ENCODE peak calls at places on chromosome 10, in six cellular contexts. B, U, C, R, S and F are unnamed samples.

GRCh38 chr10:80528185-80528700 is 9.5 kb upstream of the SH2D4B start:
- DNase-seq in B (no peak), U (no peak), C (no peak), R (no peak), S (no peak), F (no peak)

GRCh38 chr10:60943372-60944158 is 420 bp downstream of the RHOBTB1 start:
- DNase-seq in B (peak; percentile 40), U (peak; percentile 61), C (peak; percentile 83), R (peak; percentile 91), S (peak; percentile 87), F (peak; percentile 81)

GRCh38 chr10:75378403-75378802 is 23.2 kb downstream of the ZNF503 start:
- DNase-seq in B (no peak), U (no peak), C (no peak), R (no peak), S (no peak), F (no peak)

GRCh38 chr10:75431180-75432111 is at the start of gene LRMDA:
- DNase-seq in B (no peak), U (no peak), C (no peak), R (no peak), S (peak; percentile 50), F (peak; percentile 61)

GRCh38 chr10:59757966-59758365 is 4.7 kb upstream of the MRLN start:
- DNase-seq in B (peak; percentile 77), U (no peak), C (no peak), R (no peak), S (no peak), F (no peak)

GRCh38 chr10:52215745-52216361 is 98.2 kb upstream of the DKK1 start:
- DNase-seq in B (peak; percentile 81), U (peak; percentile 62), C (no peak), R (peak; percentile 66), S (peak; percentile 86), F (no peak)

GRCh38 chr10:122490786-122491680 is 29.7 kb downstream of the HTRA1 start:
- DNase-seq in B (no peak), U (no peak), C (no peak), R (no peak), S (no peak), F (no peak)

GRCh38 chr10:103852189-103852711 is 3.1 kb downstream of the SH3PXD2A start:
- DNase-seq in B (peak; percentile 52), U (no peak), C (no peak), R (no peak), S (peak; percentile 97), F (no peak)

GRCh38 chr10:122494173-122494820 is 32.9 kb downstream of the HTRA1 start:
- DNase-seq in B (no peak), U (no peak), C (no peak), R (no peak), S (no peak), F (no peak)

GRCh38 chr10:6917125-6917524 is 337.0 kb upstream of the PRKCQ start:
- DNase-seq in B (no peak), U (no peak), C (no peak), R (no peak), S (no peak), F (no peak)

GRCh38 chr10:4440260-4440659 is 385.7 kb upstream of the AKR1E2 start:
- DNase-seq in B (no peak), U (no peak), C (no peak), R (no peak), S (no peak), F (no peak)

GRCh38 chr10:78277734-78278404 is 244.2 kb downstream of the RPS24 start:
- DNase-seq in B (peak; percentile 75), U (no peak), C (no peak), R (no peak), S (peak; percentile 78), F (no peak)

GRCh38 chr10:118452098-118452497 is 110.0 kb upstream of the FAM204A start:
- DNase-seq in B (no peak), U (no peak), C (no peak), R (no peak), S (no peak), F (no peak)

GRCh38 chr10:118330295-118331076 is 11.6 kb downstream of the FAM204A start:
- DNase-seq in B (no peak), U (no peak), C (no peak), R (no peak), S (no peak), F (no peak)

GRCh38 chr10:124183617-124184016 is 90.2 kb upstream of the CHST15 start:
- DNase-seq in B (no peak), U (no peak), C (no peak), R (no peak), S (no peak), F (no peak)

GRCh38 chr10:118753331-118753730 is 1.4 kb downstream of the CACUL1 start:
- DNase-seq in B (peak; percentile 44), U (no peak), C (no peak), R (no peak), S (peak; percentile 53), F (no peak)

GRCh38 chr10:103472005-103472404 is 7.0 kb downstream of the CALHM3 start:
- DNase-seq in B (no peak), U (no peak), C (no peak), R (no peak), S (no peak), F (no peak)

GRCh38 chr10:97550336-97551149 is 22.0 kb upstream of the ANKRD2 start:
- DNase-seq in B (no peak), U (no peak), C (peak; percentile 76), R (peak; percentile 58), S (no peak), F (no peak)

GRCh38 chr10:110432084-110432483 is 65.6 kb upstream of the DUSP5 start:
- DNase-seq in B (no peak), U (no peak), C (no peak), R (no peak), S (no peak), F (no peak)

GRCh38 chr10:29545122-29545521 is 89.6 kb downstream of the SVIL start:
- DNase-seq in B (no peak), U (no peak), C (no peak), R (no peak), S (no peak), F (no peak)
- H2BK15ac ChIP-seq in B (no peak overlapping the region), U (no peak overlapping the region), C (no peak overlapping the region), R (no peak overlapping the region), S (no peak overlapping the region), F (no peak overlapping the region)

DNA sequence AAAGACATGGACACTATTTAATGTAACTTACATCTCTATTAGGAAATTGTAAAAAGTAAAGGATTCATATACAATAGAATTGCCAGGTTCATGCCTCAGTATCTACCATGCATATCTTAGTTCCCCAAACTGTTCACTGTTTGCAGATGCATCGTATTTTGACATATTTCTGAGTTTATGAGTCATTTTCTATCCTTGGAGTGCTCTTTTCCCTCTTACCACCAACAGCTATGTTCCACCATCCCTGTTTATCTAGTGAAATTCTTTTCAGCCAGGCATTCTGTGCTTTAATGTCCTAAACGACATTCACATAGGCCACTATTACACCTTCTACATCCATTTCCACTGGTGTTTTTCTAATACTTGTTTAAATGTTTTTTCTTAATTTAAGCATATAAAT is 139.4 kb upstream of the HPS1 start:
- DNase-seq in B (no peak), U (no peak), C (no peak), R (no peak), S (peak; percentile 52), F (no peak)
- H2BK15ac ChIP-seq in B (no peak overlapping the region), U (no peak overlapping the region), C (no peak overlapping the region), R (no peak overlapping the region), S (no peak overlapping the region), F (no peak overlapping the region)

GRCh38 chr10:131930586-131931330 is 29.9 kb downstream of the PPP2R2D start:
- DNase-seq in B (no peak), U (no peak), C (no peak), R (no peak), S (no peak), F (no peak)
- H2BK15ac ChIP-seq in B (no peak overlapping the region), U (no peak overlapping the region), C (no peak overlapping the region), R (no peak overlapping the region), S (no peak overlapping the region), F (no peak overlapping the region)

DNA sequence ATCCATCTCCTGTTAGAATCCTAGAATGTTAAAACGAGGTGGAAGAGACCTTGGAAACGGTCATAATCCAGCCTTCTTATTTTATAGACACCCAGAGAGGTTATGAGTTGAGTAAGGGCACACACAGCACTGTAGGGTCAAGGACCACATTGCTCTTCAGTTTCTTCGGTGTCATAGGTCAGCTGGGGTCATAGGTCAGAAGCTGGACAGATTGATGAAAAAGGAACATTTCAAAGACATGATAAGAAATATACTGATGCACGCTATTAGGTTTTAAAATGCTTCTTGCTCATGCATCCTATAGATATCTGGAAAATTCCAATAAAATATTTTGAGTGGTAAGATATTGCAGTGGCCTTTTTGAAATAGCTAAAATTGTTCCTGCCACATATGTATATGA is 60.0 kb upstream of the BMS1 start:
- DNase-seq in B (no peak), U (no peak), C (no peak), R (no peak), S (no peak), F (no peak)
- H2BK15ac ChIP-seq in B (no peak overlapping the region), U (no peak overlapping the region), C (no peak overlapping the region), R (no peak overlapping the region), S (no peak overlapping the region), F (no peak overlapping the region)

DNA sequence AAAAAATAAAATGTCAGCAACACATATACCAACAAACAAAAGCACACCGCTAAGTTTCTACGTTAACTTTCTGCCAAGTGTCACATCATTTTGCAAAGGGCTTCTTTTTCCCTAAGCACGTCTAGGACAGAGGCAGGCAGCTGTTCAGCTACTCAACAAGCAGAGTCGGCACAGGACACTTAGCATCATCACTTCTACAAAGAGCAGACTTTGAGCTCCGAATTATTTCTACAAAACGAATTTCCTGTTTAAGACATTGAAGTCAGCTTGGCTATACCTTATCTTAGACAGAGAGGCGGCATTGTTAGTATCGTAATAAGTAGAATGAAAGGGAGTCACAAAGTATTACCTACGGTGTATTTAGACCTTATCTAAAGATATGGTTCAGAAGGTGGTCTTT is 110.1 kb downstream of the SVIL start:
- DNase-seq in B (no peak), U (no peak), C (no peak), R (no peak), S (no peak), F (no peak)
- H2BK15ac ChIP-seq in B (no peak overlapping the region), U (no peak overlapping the region), C (no peak overlapping the region), R (no peak overlapping the region), S (no peak overlapping the region), F (no peak overlapping the region)

GRCh38 chr10:17657116-17657500 is 13.2 kb downstream of the STAM start:
- DNase-seq in B (no peak), U (no peak), C (no peak), R (no peak), S (no peak), F (no peak)
- H2BK15ac ChIP-seq in B (no peak overlapping the region), U (no peak overlapping the region), C (no peak overlapping the region), R (no peak overlapping the region), S (no peak overlapping the region), F (no peak overlapping the region)